ENCODE peak calls at places on chromosomes 7 and 10, in five cellular contexts. C, V, A, I and P are unnamed samples.

GRCh38 chr10:26216949-26217395 is 398 bp downstream of the GAD2 start:
- DNase-seq in V (no peak), A (no peak), I (no peak), C (no peak), P (no peak)

GRCh38 chr7:148044173-148044572 is 546.4 kb upstream of the C7orf33 start:
- DNase-seq in A (no peak), I (no peak), V (no peak), C (no peak), P (no peak)

GRCh38 chr10:132785433-132786278 is at the start of gene NKX6-2:
- DNase-seq in I (no peak), V (no peak), C (no peak), A (no peak), P (no peak)

GRCh38 chr7:142030294-142030693 is 34.6 kb downstream of the MGAM start:
- DNase-seq in I (no peak), A (no peak), C (no peak), V (no peak), P (no peak)

GRCh38 chr7:21767300-21767900 is 178.3 kb downstream of the CDCA7L start:
- DNase-seq in C (no peak), A (peak), V (no peak), I (peak), P (no peak)

GRCh38 chr10:92677708-92678107 is 12.0 kb upstream of the HHEX start:
- DNase-seq in C (no peak), I (no peak), A (no peak), V (no peak), P (no peak)

GRCh38 chr7:43303740-43304241 is 191.3 kb downstream of the HECW1 start:
- DNase-seq in A (peak), V (no peak), I (peak), C (no peak), P (no peak)

GRCh38 chr10:74929197-74929596 is 102.8 kb downstream of the KAT6B start:
- DNase-seq in V (no peak), I (peak), A (no peak), C (no peak), P (no peak)

GRCh38 chr10:30583778-30584415 is 45.7 kb downstream of the LYZL2 start:
- DNase-seq in V (peak), A (peak), I (peak), C (peak), P (no peak)

GRCh38 chr7:69147631-69148030 is 450.6 kb upstream of the AUTS2 start:
- DNase-seq in A (no peak), C (no peak), V (no peak), I (no peak), P (no peak)

GRCh38 chr7:117092801-117093200 is 139.5 kb downstream of the ST7 start:
- DNase-seq in I (no peak), C (no peak), V (no peak), A (no peak), P (no peak)

GRCh38 chr10:110171032-110171431 is 36.4 kb upstream of the MXI1 start:
- DNase-seq in C (no peak), A (no peak), V (no peak), I (no peak), P (no peak)

GRCh38 chr7:9822458-9823290 is 1151.0 kb upstream of the PHF14 start:
- DNase-seq in V (no peak), I (no peak), C (no peak), A (no peak), P (no peak)

GRCh38 chr7:151243411-151244155 is 4.9 kb downstream of the SMARCD3 start:
- DNase-seq in V (no peak), C (no peak), I (no peak), A (peak), P (no peak)

GRCh38 chr10:659710-660141 is 29.7 kb downstream of the DIP2C start:
- DNase-seq in V (no peak), A (no peak), C (no peak), I (peak), P (no peak)

GRCh38 chr10:87860156-87860795 is 3.1 kb downstream of the KLLN start:
- DNase-seq in V (no peak), I (peak), C (peak), A (peak), P (no peak)

GRCh38 chr7:101667399-101667798 is 38.3 kb upstream of the MYL10 start:
- DNase-seq in A (no peak), I (no peak), V (no peak), C (no peak), P (no peak)

DNA sequence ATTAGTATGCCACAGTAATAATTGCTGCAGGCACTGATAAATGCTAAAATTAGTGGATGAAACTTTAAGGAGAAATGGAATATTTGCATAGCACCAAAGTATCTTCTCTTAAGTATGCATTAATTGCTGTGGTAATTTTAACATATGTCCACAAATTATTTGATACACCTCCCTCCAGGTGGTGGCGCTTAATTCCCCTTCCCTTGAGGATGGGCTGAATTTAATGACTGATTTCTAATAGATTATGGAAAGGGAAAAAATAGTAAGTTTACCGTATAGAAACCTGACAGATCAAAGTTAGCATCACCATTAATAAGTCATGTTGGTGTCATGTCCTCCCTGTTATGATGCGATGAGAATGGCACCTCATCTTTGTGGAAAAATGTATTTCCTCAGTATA is 519.2 kb downstream of the TFEC start:
- DNase-seq in A (no peak), I (no peak), V (no peak), C (no peak), P (no peak)
- TF ChIP-seq CTCF in A (no peak), I (no peak), V (no peak), C (no peak), P (peak)

GRCh38 chr10:14820775-14821154 is 17.1 kb downstream of the CDNF start:
- DNase-seq in A (no peak), V (no peak), C (no peak), I (no peak), P (no peak)
- TF ChIP-seq CTCF in A (no peak), V (no peak), C (no peak), I (no peak), P (no peak)

GRCh38 chr7:155002411-155003214 is at the start of gene PAXIP1:
- DNase-seq in A (peak), C (no peak), I (peak), V (no peak), P (peak)

GRCh38 chr7:155001756-155002410 is 1.0 kb downstream of the PAXIP1 start:
- DNase-seq in C (no peak), A (peak), V (no peak), I (peak), P (no peak)

GRCh38 chr7:154998481-154998880 is 4.4 kb downstream of the PAXIP1 start:
- DNase-seq in V (no peak), I (no peak), A (no peak), C (no peak), P (no peak)

GRCh38 chr7:155003215-155003999 is 483 bp upstream of the PAXIP1 start:
- DNase-seq in C (peak), I (peak), V (peak), A (peak), P (peak)

DNA sequence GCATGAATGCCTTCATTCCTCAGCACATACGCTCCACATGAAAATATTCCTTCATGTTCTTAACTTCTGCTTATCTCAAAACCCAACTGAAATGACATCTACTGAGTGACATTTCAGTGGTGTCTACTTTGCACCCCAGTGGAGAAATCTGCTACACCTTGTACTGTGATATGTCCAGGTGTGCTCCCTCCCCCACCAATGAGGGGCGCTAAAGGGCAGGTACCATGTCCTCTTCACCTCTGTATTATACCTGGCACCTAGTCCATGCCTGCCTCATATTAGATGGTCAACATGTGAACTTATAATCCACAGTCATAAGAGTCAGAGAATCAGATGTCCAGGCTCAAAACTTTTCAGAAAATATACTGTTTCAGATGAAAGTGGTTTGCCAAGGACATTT is 2.1 kb downstream of the PAXIP1 start:
- DNase-seq in C (no peak), I (no peak), A (peak), V (no peak), P (no peak)
- TF ChIP-seq CTCF in C (no peak), I (no peak), A (no peak), V (no peak), P (no peak)

GRCh38 chr7:30743371-30744074 is 8.4 kb upstream of the INMT start:
- DNase-seq in V (no peak), A (no peak), I (no peak), C (no peak), P (no peak)
- TF ChIP-seq CTCF in V (no peak), A (no peak), I (peak), C (no peak), P (no peak)

DNA sequence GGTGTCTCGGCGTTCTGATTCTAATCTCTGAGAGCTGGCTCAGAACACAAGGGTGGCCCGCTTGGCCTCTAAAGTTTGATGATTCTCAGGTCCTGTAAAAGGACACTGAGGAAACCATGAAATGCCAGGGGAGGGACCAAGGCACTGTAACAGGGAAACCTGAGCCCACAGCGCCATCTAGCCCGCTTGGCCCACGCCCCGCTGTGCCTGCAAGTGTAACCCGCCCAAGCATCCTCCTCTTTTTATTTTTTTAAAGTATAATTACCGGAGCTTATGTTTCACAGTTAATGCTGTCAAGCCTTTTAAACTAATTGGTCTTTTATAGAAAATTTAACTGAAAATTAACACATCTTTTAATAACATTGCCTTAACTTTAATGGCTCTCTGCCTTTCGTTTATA is 734.7 kb downstream of the KCNMA1 start:
- DNase-seq in C (no peak), I (no peak), A (peak), V (peak), P (no peak)
- TF ChIP-seq CTCF in C (no peak), I (peak), A (no peak), V (no peak), P (peak)

GRCh38 chr10:78523453-78523852 is 489.8 kb downstream of the RPS24 start:
- DNase-seq in V (no peak), A (no peak), C (no peak), I (no peak), P (no peak)

GRCh38 chr10:78524342-78524741 is 490.7 kb downstream of the RPS24 start:
- DNase-seq in C (no peak), A (no peak), V (no peak), I (no peak), P (no peak)

GRCh38 chr10:78518224-78518623 is 484.6 kb downstream of the RPS24 start:
- DNase-seq in V (no peak), A (no peak), I (no peak), C (no peak), P (no peak)

GRCh38 chr10:78524941-78525340 is 491.3 kb downstream of the RPS24 start:
- DNase-seq in V (peak), C (no peak), A (no peak), I (no peak), P (no peak)

DNA sequence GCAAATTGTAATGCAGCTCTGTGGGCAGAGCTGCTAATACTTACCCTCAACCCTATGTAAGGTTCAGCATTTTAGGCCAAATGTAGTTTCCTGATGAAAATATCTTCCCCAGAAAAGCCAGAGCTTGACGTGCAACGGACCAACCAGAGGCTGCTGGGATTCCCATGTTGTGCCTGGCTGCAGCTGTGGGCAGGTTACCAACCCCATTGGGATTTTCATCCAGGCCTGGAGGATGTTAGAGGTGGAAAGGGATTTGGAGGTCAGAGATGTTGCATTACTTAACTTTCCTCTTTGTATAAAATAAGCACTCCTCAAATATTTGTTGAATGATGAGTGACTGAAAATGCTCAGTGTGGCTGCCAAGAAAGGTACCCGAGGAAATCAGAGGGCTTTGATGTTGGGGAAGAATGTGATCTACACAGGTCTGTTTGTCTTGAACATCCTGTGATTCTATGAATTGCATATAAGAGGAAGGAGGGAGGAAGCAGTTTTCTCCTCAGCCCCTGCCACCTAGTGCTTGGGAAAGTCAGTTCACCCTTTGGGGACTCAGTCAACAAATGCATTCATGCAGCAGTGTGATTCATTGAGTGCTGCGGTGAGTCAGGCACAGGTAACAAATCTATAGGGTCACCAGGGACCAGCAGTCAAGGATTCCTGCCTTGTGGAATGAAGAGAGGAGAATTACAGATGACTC is 487.2 kb downstream of the RPS24 start:
- DNase-seq in C (no peak), A (peak), I (peak), V (no peak), P (no peak)
- TF ChIP-seq CTCF in C (no peak), A (no peak), I (peak), V (no peak), P (peak)